ENCODE peak calls at places on chromosomes 6 and 20, in four cellular contexts. B is A549, T is HepG2, S is K562. E is an unnamed sample.

GRCh38 chr6:34391023-34391485 is 1.4 kb downstream of the NUDT3 start:
- DNase-seq in S (no peak), B (peak; percentile 20), T (peak; percentile 85), E (no peak)

GRCh38 chr20:4244700-4245485 is 229.5 kb upstream of the RNF24 start:
- DNase-seq in T (peak; percentile 95), S (no peak), B (peak; percentile 44), E (no peak)

GRCh38 chr6:56573624-56574023 is 69.1 kb downstream of the DST start:
- DNase-seq in S (no peak), B (no peak), T (peak; percentile 19), E (no peak)

GRCh38 chr20:14582855-14583254 is 245.4 kb upstream of the FLRT3 start:
- DNase-seq in S (no peak), B (no peak), T (no peak), E (no peak)

GRCh38 chr20:31542201-31542842 is 28.1 kb downstream of the HM13 start:
- DNase-seq in T (no peak), B (no peak), S (no peak), E (no peak)

GRCh38 chr20:19784511-19785172 is 26.6 kb downstream of the RIN2 start:
- DNase-seq in T (peak; percentile 75), S (peak; percentile 31), B (peak; percentile 68), E (peak; percentile 24)

GRCh38 chr20:23684261-23684660 is 4.6 kb downstream of the CST4 start:
- DNase-seq in S (no peak), B (no peak), T (no peak), E (no peak)

GRCh38 chr6:1110935-1111334 is 201.0 kb upstream of the FOXQ1 start:
- DNase-seq in S (no peak), B (no peak), T (no peak), E (no peak)

GRCh38 chr6:132483779-132484679 is 28.9 kb downstream of the STX7 start:
- DNase-seq in T (peak; percentile 75), S (peak; percentile 66), B (peak; percentile 36), E (no peak)

GRCh38 chr20:15399781-15400180 is 1062.4 kb upstream of the FLRT3 start:
- DNase-seq in S (no peak), B (no peak), T (no peak), E (no peak)

GRCh38 chr6:42047790-42048405 is 2.4 kb upstream of the TAF8 start:
- DNase-seq in T (no peak), S (no peak), B (no peak), E (no peak)

GRCh38 chr6:30399390-30400058 is 54.6 kb downstream of the RPP21 start:
- DNase-seq in T (no peak), B (no peak), S (no peak), E (no peak)

GRCh38 chr6:15061176-15061575 is 184.7 kb upstream of the JARID2 start:
- DNase-seq in T (no peak), B (no peak), S (no peak), E (peak; percentile 26)
- TF ChIP-seq HMGXB4 in T (no peak), B (no peak), S (no peak), E (no peak)

GRCh38 chr6:22098623-22099022 is 198.2 kb downstream of the PRL start:
- DNase-seq in B (no peak), T (no peak), S (no peak), E (no peak)
- TF ChIP-seq HMGXB4 in B (no peak), T (no peak), S (no peak), E (no peak)

GRCh38 chr6:157269261-157269794 is 54.0 kb downstream of the TMEM242 start:
- DNase-seq in S (no peak), B (no peak), T (no peak), E (no peak)
- TF ChIP-seq HMGXB4 in S (no peak), B (no peak), T (no peak), E (no peak)

GRCh38 chr6:153170511-153170910 is 39.4 kb upstream of the RGS17 start:
- DNase-seq in T (no peak), S (no peak), B (peak; percentile 21), E (no peak)
- TF ChIP-seq HMGXB4 in T (no peak), S (no peak), B (no peak), E (no peak)

GRCh38 chr20:58498445-58499068 is 16.6 kb downstream of the APCDD1L start:
- DNase-seq in B (no peak), S (no peak), T (no peak), E (no peak)

GRCh38 chr20:58497076-58497665 is 18.0 kb downstream of the APCDD1L start:
- DNase-seq in B (no peak), T (no peak), S (no peak), E (no peak)

GRCh38 chr20:58503668-58504067 is 11.5 kb downstream of the APCDD1L start:
- DNase-seq in B (no peak), S (no peak), T (no peak), E (no peak)

GRCh38 chr20:58497911-58498310 is 17.3 kb downstream of the APCDD1L start:
- DNase-seq in B (no peak), S (no peak), T (no peak), E (no peak)

DNA sequence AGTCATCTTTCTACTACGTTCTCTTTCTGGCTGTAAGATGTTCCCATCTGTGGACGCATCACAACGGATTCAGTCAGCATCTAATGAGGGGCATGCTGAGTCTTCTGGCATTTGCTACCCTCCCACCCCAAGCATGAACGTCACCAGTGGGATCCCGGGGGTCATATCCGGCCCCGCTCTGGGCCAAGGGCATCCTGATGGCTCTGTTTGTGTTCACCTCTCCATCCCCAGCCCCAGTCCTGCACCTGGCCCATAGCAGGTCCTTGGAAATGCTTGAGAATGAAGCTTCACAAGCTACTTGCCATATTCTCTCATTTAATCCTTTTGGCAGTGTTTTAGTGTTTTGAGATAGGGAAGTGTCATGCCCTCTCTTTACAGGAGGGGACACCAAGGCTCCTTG is 14.9 kb downstream of the APCDD1L start:
- DNase-seq in T (no peak), S (no peak), B (no peak), E (no peak)
- TF ChIP-seq HMGXB4 in T (no peak), S (no peak), B (no peak), E (no peak)

GRCh38 chr6:167769408-167770190 is 57.1 kb upstream of the AFDN start:
- DNase-seq in S (no peak), T (no peak), B (no peak), E (no peak)
- TF ChIP-seq HMGXB4 in S (no peak), T (no peak), B (no peak), E (no peak)

GRCh38 chr6:53192590-53193232 is 44.1 kb upstream of the GCM1 start:
- DNase-seq in T (no peak), S (no peak), B (no peak), E (peak; percentile 18)
- TF ChIP-seq HMGXB4 in T (no peak), S (no peak), B (no peak), E (no peak)

GRCh38 chr6:107061125-107062020 is 33.4 kb downstream of the MTRES1 start:
- DNase-seq in S (no peak), T (peak; percentile 11), B (no peak), E (peak; percentile 66)
- TF ChIP-seq HMGXB4 in S (no peak), T (no peak), B (no peak), E (no peak)

GRCh38 chr20:49207071-49207470 is 12.1 kb upstream of the DDX27 start:
- DNase-seq in S (no peak), B (no peak), T (peak; percentile 76), E (peak; percentile 53)
- TF ChIP-seq HMGXB4 in S (no peak), B (no peak), T (peak; percentile 53), E (no peak)

GRCh38 chr6:160799801-160800200 is 97.8 kb downstream of the PLG start:
- DNase-seq in B (no peak), T (no peak), S (no peak), E (no peak)

GRCh38 chr6:160795716-160796115 is 93.7 kb downstream of the PLG start:
- DNase-seq in B (no peak), T (no peak), S (no peak), E (no peak)

GRCh38 chr6:160798625-160799024 is 96.6 kb downstream of the PLG start:
- DNase-seq in B (no peak), S (no peak), T (no peak), E (no peak)

GRCh38 chr6:160804639-160805038 is 102.6 kb downstream of the PLG start:
- DNase-seq in S (no peak), T (no peak), B (no peak), E (no peak)

DNA sequence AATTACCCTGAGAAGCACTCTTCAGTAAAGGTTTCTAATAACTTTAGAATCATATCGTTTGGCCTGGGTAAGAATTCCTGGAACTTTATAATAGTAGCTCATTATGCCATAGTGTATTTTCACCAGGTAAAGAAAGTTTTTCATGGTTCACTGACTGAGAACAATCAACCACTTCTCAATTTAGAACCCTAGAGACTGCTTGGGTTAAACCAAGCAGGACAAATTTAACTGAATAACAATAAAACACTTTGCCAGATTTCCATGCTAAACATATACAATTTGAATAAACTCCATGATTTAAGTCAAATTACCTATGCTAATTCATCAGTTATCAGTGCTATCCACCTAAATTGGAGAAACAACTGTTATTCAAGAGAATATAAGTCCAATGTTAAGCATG is 99.4 kb downstream of the PLG start:
- DNase-seq in T (no peak), S (no peak), B (no peak), E (no peak)
- TF ChIP-seq HMGXB4 in T (no peak), S (no peak), B (no peak), E (no peak)